ENCODE peak calls at places on chromosomes 4 and X, in ten cellular contexts. One of them, this sample, is unnamed.

GRCh38 chrX:2627272-2627867 is 63.7 kb upstream of the CD99 start:
- DNase-seq in A549: peak; percentile 48
- DNase-seq in IMR-90: peak; percentile 27
- DNase-seq in HCT116: peak; percentile 44
- DNase-seq in H1: peak; percentile 73
- DNase-seq in suprapubic skin: no peak
- DNase-seq in transverse colon: peak; percentile 22
- DNase-seq in breast epithelium: no peak
- DNase-seq in GM12891: no peak
- DNase-seq in esophagus squamous epithelium: no peak
- DNase-seq in this sample: no peak

GRCh38 chr4:94306713-94307112 is 35.9 kb downstream of the HPGDS start:
- DNase-seq in A549: no peak
- DNase-seq in IMR-90: no peak
- DNase-seq in HCT116: no peak
- DNase-seq in H1: no peak
- DNase-seq in suprapubic skin: no peak
- DNase-seq in transverse colon: no peak
- DNase-seq in breast epithelium: no peak
- DNase-seq in GM12891: no peak
- DNase-seq in esophagus squamous epithelium: no peak
- DNase-seq in this sample: no peak

GRCh38 chrX:107676559-107677378 is 48.5 kb downstream of the PRPS1 start:
- DNase-seq in A549: peak; percentile 62
- DNase-seq in IMR-90: peak; percentile 84
- DNase-seq in HCT116: peak; percentile 78
- DNase-seq in H1: no peak
- DNase-seq in suprapubic skin: peak; percentile 92
- DNase-seq in transverse colon: peak; percentile 74
- DNase-seq in breast epithelium: peak; percentile 82
- DNase-seq in GM12891: no peak
- DNase-seq in esophagus squamous epithelium: peak; percentile 20
- DNase-seq in this sample: peak; percentile 44

GRCh38 chrX:39336709-39337294 is 535.5 kb downstream of the MID1IP1 start:
- DNase-seq in A549: no peak
- DNase-seq in IMR-90: no peak
- DNase-seq in HCT116: no peak
- DNase-seq in H1: no peak
- DNase-seq in suprapubic skin: no peak
- DNase-seq in transverse colon: peak; percentile 23
- DNase-seq in breast epithelium: no peak
- DNase-seq in GM12891: no peak
- DNase-seq in esophagus squamous epithelium: no peak
- DNase-seq in this sample: no peak

GRCh38 chr4:132328761-132329160 is 820.3 kb upstream of the PCDH10 start:
- DNase-seq in A549: no peak
- DNase-seq in IMR-90: peak; percentile 1
- DNase-seq in HCT116: no peak
- DNase-seq in H1: no peak
- DNase-seq in suprapubic skin: no peak
- DNase-seq in transverse colon: no peak
- DNase-seq in breast epithelium: no peak
- DNase-seq in GM12891: no peak
- DNase-seq in esophagus squamous epithelium: no peak
- DNase-seq in this sample: no peak

GRCh38 chrX:109312757-109313156 is 169.1 kb downstream of the GUCY2F start:
- DNase-seq in A549: no peak
- DNase-seq in IMR-90: no peak
- DNase-seq in HCT116: no peak
- DNase-seq in H1: no peak
- DNase-seq in suprapubic skin: no peak
- DNase-seq in transverse colon: no peak
- DNase-seq in breast epithelium: no peak
- DNase-seq in GM12891: no peak
- DNase-seq in esophagus squamous epithelium: no peak
- DNase-seq in this sample: no peak

GRCh38 chr4:144894525-144894924 is 203.5 kb downstream of the ANAPC10 start:
- DNase-seq in A549: no peak
- DNase-seq in IMR-90: peak; percentile 48
- DNase-seq in HCT116: peak; percentile 46
- DNase-seq in H1: no peak
- DNase-seq in suprapubic skin: no peak
- DNase-seq in transverse colon: peak; percentile 10
- DNase-seq in breast epithelium: no peak
- DNase-seq in GM12891: no peak
- DNase-seq in esophagus squamous epithelium: no peak
- DNase-seq in this sample: peak; percentile 15

GRCh38 chr4:6372649-6373525 is 99.5 kb downstream of the PPP2R2C start:
- DNase-seq in A549: peak; percentile 57
- DNase-seq in IMR-90: peak; percentile 28
- DNase-seq in HCT116: peak; percentile 54
- DNase-seq in H1: no peak
- DNase-seq in suprapubic skin: no peak
- DNase-seq in transverse colon: no peak
- DNase-seq in breast epithelium: no peak
- DNase-seq in GM12891: peak; percentile 72
- DNase-seq in esophagus squamous epithelium: no peak
- DNase-seq in this sample: peak; percentile 81

GRCh38 chr4:116913451-116913850 is 171.9 kb downstream of the TRAM1L1 start:
- DNase-seq in A549: no peak
- DNase-seq in IMR-90: no peak
- DNase-seq in HCT116: no peak
- DNase-seq in H1: no peak
- DNase-seq in suprapubic skin: no peak
- DNase-seq in transverse colon: no peak
- DNase-seq in breast epithelium: no peak
- DNase-seq in GM12891: no peak
- DNase-seq in esophagus squamous epithelium: no peak
- DNase-seq in this sample: no peak

GRCh38 chr4:4591071-4591470 is 49.2 kb upstream of the STX18 start:
- DNase-seq in A549: no peak
- DNase-seq in IMR-90: no peak
- DNase-seq in HCT116: no peak
- DNase-seq in H1: no peak
- DNase-seq in suprapubic skin: no peak
- DNase-seq in transverse colon: no peak
- DNase-seq in breast epithelium: no peak
- DNase-seq in GM12891: no peak
- DNase-seq in esophagus squamous epithelium: no peak
- DNase-seq in this sample: no peak

GRCh38 chr4:70718811-70719604 is 2.8 kb upstream of the RUFY3 start:
- DNase-seq in A549: no peak
- DNase-seq in IMR-90: no peak
- DNase-seq in HCT116: no peak
- DNase-seq in H1: no peak
- DNase-seq in suprapubic skin: no peak
- DNase-seq in transverse colon: no peak
- DNase-seq in breast epithelium: no peak
- DNase-seq in GM12891: no peak
- DNase-seq in esophagus squamous epithelium: no peak
- DNase-seq in this sample: no peak

GRCh38 chr4:70724463-70724862 is 2.7 kb downstream of the RUFY3 start:
- DNase-seq in A549: no peak
- DNase-seq in IMR-90: no peak
- DNase-seq in HCT116: no peak
- DNase-seq in H1: no peak
- DNase-seq in suprapubic skin: no peak
- DNase-seq in transverse colon: no peak
- DNase-seq in breast epithelium: no peak
- DNase-seq in GM12891: no peak
- DNase-seq in esophagus squamous epithelium: no peak
- DNase-seq in this sample: no peak

GRCh38 chr4:70722199-70722791 is 531 bp downstream of the RUFY3 start:
- DNase-seq in A549: no peak
- DNase-seq in IMR-90: peak; percentile 83
- DNase-seq in HCT116: no peak
- DNase-seq in H1: no peak
- DNase-seq in suprapubic skin: no peak
- DNase-seq in transverse colon: no peak
- DNase-seq in breast epithelium: no peak
- DNase-seq in GM12891: no peak
- DNase-seq in esophagus squamous epithelium: no peak
- DNase-seq in this sample: no peak

GRCh38 chr4:70725633-70726032 is 3.9 kb downstream of the RUFY3 start:
- DNase-seq in A549: no peak
- DNase-seq in IMR-90: no peak
- DNase-seq in HCT116: no peak
- DNase-seq in H1: no peak
- DNase-seq in suprapubic skin: no peak
- DNase-seq in transverse colon: no peak
- DNase-seq in breast epithelium: no peak
- DNase-seq in GM12891: no peak
- DNase-seq in esophagus squamous epithelium: no peak
- DNase-seq in this sample: no peak

GRCh38 chr4:70721747-70722146 is at the start of gene RUFY3:
- DNase-seq in A549: no peak
- DNase-seq in IMR-90: peak; percentile 98
- DNase-seq in HCT116: no peak
- DNase-seq in H1: no peak
- DNase-seq in suprapubic skin: no peak
- DNase-seq in transverse colon: no peak
- DNase-seq in breast epithelium: no peak
- DNase-seq in GM12891: no peak
- DNase-seq in esophagus squamous epithelium: no peak
- DNase-seq in this sample: peak; percentile 42
- TF ChIP-seq POLR2A in A549: no peak
- TF ChIP-seq POLR2A in IMR-90: peak; percentile 57
- TF ChIP-seq POLR2A in HCT116: no peak
- TF ChIP-seq POLR2A in H1: no peak
- TF ChIP-seq POLR2A in suprapubic skin: no peak
- TF ChIP-seq POLR2A in transverse colon: no peak
- TF ChIP-seq POLR2A in breast epithelium: no peak
- TF ChIP-seq POLR2A in GM12891: no peak
- TF ChIP-seq POLR2A in esophagus squamous epithelium: no peak
- TF ChIP-seq POLR2A in this sample: peak; percentile 40

DNA sequence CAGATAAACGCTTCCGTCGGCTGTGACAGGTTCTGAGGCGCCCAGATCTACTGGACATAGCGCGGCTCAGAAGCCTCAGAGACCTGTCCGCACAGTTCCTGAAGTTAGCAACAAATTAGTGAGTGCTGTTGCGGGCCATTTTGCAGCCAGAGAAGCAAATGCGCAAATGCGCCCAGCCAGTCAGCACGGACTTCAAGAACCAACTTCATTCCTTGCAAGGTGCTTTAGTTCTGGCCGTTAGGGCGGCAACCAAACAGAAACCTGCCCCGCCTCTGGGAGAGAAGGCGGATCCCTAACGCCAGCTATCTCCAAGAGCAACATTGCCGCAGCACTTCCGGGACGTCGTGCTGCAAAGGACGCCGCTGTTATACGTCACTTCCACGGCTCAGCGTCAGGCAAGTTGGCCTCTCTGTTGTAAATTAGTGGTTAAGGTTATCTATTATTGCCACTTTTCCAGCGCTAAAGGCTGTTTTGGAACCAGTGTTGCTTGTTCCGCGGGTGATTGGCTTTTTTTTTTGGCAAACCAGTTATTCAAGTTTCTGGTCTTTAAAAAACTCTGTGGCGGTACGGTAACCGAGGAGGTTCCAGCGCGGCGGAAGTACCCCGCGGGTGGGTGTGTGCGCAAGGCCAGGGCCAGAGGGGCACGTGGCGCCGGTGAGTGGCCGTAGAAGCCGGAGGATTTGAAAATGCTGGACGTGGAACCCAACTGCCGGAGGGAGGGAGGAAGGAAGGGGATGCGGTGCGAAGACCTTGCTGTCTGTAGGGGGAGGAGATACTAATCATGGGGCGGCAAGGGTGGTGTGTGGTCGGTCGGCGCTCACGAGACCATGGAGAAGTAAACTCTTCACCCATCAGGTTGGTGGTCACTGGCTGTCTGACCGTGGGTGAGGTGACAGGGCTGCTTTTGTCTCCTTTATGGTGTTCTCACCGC is at the start of gene GAR1:
- DNase-seq in A549: peak; percentile 85
- DNase-seq in IMR-90: peak; percentile 92
- DNase-seq in HCT116: peak; percentile 93
- DNase-seq in H1: peak; percentile 87
- DNase-seq in suprapubic skin: peak; percentile 95
- DNase-seq in transverse colon: peak; percentile 95
- DNase-seq in breast epithelium: peak; percentile 84
- DNase-seq in GM12891: peak; percentile 69
- DNase-seq in esophagus squamous epithelium: peak; percentile 62
- DNase-seq in this sample: peak; percentile 72
- TF ChIP-seq POLR2A in A549: peak; percentile 18
- TF ChIP-seq POLR2A in IMR-90: peak; percentile 32
- TF ChIP-seq POLR2A in HCT116: peak; percentile 60
- TF ChIP-seq POLR2A in H1: peak; percentile 41
- TF ChIP-seq POLR2A in suprapubic skin: no peak
- TF ChIP-seq POLR2A in transverse colon: peak; percentile 87
- TF ChIP-seq POLR2A in breast epithelium: peak; percentile 15
- TF ChIP-seq POLR2A in GM12891: peak; percentile 83
- TF ChIP-seq POLR2A in esophagus squamous epithelium: no peak
- TF ChIP-seq POLR2A in this sample: peak; percentile 35

DNA sequence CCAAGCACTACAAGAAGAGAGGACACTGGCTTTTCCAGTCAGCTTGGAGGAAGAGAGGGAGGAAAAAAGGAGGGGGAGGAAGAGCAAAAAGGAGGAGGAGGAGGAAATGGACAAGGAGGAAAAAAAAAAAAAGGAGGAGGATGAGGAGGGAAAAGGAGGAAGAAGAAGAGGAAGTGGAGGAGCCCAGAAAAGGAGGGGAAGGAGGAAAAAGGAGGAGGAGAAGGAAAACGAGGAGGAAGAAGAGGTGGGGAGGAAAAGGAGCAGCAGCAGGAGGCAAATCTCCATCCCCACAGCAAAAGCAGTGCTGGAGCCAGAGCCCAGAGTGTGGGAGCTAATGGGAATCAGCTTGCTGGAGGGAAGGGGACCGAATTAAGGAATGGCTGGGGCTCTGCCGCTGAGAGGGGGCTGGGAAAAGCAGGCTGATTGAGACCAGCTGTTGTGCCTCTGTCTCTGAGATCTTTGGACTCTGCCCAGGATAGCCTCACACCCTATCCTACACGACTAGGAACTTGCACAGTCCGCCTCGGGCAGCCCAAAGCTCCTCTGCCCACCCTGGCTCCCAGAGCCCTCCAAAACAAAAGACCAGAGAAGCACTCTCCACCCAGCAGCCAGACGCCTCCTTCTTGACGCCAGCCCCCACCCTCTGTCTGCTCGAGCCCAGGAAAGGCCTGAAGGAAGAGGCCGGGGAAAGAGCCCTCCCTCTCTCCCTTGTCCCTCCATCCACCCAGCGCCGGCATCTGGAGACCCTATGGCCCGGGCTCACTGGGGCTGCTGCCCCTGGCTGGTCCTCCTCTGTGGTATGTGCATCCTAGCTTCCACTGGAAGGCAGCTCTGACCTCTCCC is at the start of gene XPNPEP2:
- DNase-seq in A549: no peak
- DNase-seq in IMR-90: peak; percentile 18
- DNase-seq in HCT116: no peak
- DNase-seq in H1: no peak
- DNase-seq in suprapubic skin: peak; percentile 65
- DNase-seq in transverse colon: no peak
- DNase-seq in breast epithelium: no peak
- DNase-seq in GM12891: no peak
- DNase-seq in esophagus squamous epithelium: no peak
- DNase-seq in this sample: no peak
- TF ChIP-seq POLR2A in A549: no peak
- TF ChIP-seq POLR2A in IMR-90: no peak
- TF ChIP-seq POLR2A in HCT116: no peak
- TF ChIP-seq POLR2A in H1: no peak
- TF ChIP-seq POLR2A in suprapubic skin: no peak
- TF ChIP-seq POLR2A in transverse colon: no peak
- TF ChIP-seq POLR2A in breast epithelium: no peak
- TF ChIP-seq POLR2A in GM12891: no peak
- TF ChIP-seq POLR2A in esophagus squamous epithelium: no peak
- TF ChIP-seq POLR2A in this sample: no peak

GRCh38 chr4:126898815-126899214 is 733.9 kb upstream of the INTU start:
- DNase-seq in A549: no peak
- DNase-seq in IMR-90: no peak
- DNase-seq in HCT116: no peak
- DNase-seq in H1: no peak
- DNase-seq in suprapubic skin: no peak
- DNase-seq in transverse colon: no peak
- DNase-seq in breast epithelium: no peak
- DNase-seq in GM12891: no peak
- DNase-seq in esophagus squamous epithelium: no peak
- DNase-seq in this sample: no peak
- TF ChIP-seq POLR2A in A549: no peak
- TF ChIP-seq POLR2A in IMR-90: no peak
- TF ChIP-seq POLR2A in HCT116: no peak
- TF ChIP-seq POLR2A in H1: no peak
- TF ChIP-seq POLR2A in suprapubic skin: no peak
- TF ChIP-seq POLR2A in transverse colon: no peak
- TF ChIP-seq POLR2A in breast epithelium: no peak
- TF ChIP-seq POLR2A in GM12891: no peak
- TF ChIP-seq POLR2A in esophagus squamous epithelium: no peak
- TF ChIP-seq POLR2A in this sample: no peak

This sample was measured in H54.